ENCODE peak calls at places on chromosomes 16 and 17, in seven cellular contexts. I is IMR-90, S is hepatocyte, G is left ventricle myocardium inferior, V is astrocyte of the spinal cord, Y is AG09319, A is kidney. E is an unnamed sample.

GRCh38 chr16:58120216-58120615 is 9.0 kb downstream of the CFAP20 start:
- DNase-seq in A (no peak), S (no peak), I (no peak), V (no peak), G (no peak), Y (no peak), E (no peak)

GRCh38 chr16:56848056-56848936 is 16.7 kb upstream of the SLC12A3 start:
- DNase-seq in V (peak), I (peak), G (no peak), A (no peak), Y (no peak), S (no peak), E (peak)

GRCh38 chr16:29111421-29111820 is 126.6 kb downstream of the LAT start:
- DNase-seq in S (no peak), G (no peak), V (no peak), A (no peak), Y (no peak), I (no peak), E (no peak)

GRCh38 chr16:53053967-53054669 is 673 bp upstream of the CHD9 start:
- DNase-seq in V (peak), Y (no peak), A (peak), S (peak), G (peak), I (no peak), E (no peak)

GRCh38 chr17:71667661-71668060 is 453.2 kb upstream of the SOX9 start:
- DNase-seq in V (peak), I (no peak), S (no peak), G (no peak), Y (no peak), A (no peak), E (no peak)

GRCh38 chr17:76617838-76618237 is 25.7 kb downstream of the ST6GALNAC1 start:
- DNase-seq in S (no peak), I (no peak), V (no peak), Y (no peak), G (no peak), A (no peak), E (no peak)

GRCh38 chr17:183021-183420 is 1.6 kb upstream of the DOC2B start:
- DNase-seq in I (no peak), V (no peak), G (no peak), S (no peak), A (no peak), Y (no peak), E (no peak)

GRCh38 chr16:83470406-83470805 is 337.4 kb upstream of the HSBP1 start:
- DNase-seq in Y (no peak), I (peak), V (peak), S (no peak), A (no peak), G (no peak), E (peak)

GRCh38 chr17:44751806-44752205 is 7.0 kb upstream of the ADAM11 start:
- DNase-seq in V (no peak), S (no peak), A (no peak), G (no peak), Y (no peak), I (no peak), E (no peak)

GRCh38 chr17:71334041-71334781 is 786.6 kb upstream of the SOX9 start:
- DNase-seq in A (no peak), G (no peak), S (no peak), V (peak), I (peak), Y (peak), E (no peak)

GRCh38 chr17:37570527-37571093 is 38.6 kb downstream of the SYNRG start:
- DNase-seq in A (no peak), G (peak), I (peak), Y (no peak), S (peak), V (peak), E (peak)

GRCh38 chr17:63041722-63042121 is 75.7 kb downstream of the TANC2 start:
- DNase-seq in I (no peak), G (no peak), S (no peak), A (no peak), V (no peak), Y (no peak), E (no peak)

GRCh38 chr17:78532311-78532710 is 44.9 kb downstream of the DNAH17 start:
- DNase-seq in G (no peak), A (peak), V (no peak), Y (no peak), S (no peak), I (no peak), E (no peak)

GRCh38 chr17:260031-260791 is 78.8 kb upstream of the DOC2B start:
- DNase-seq in G (no peak), S (no peak), A (peak), Y (no peak), I (no peak), V (no peak), E (no peak)

GRCh38 chr17:69606142-69606800 is 191.8 kb downstream of the MAP2K6 start:
- DNase-seq in S (no peak), A (no peak), G (no peak), V (no peak), Y (no peak), I (no peak), E (no peak)

GRCh38 chr17:50953831-50954601 is 87.9 kb upstream of the TOB1 start:
- DNase-seq in A (peak), Y (no peak), G (peak), I (peak), V (peak), S (peak), E (no peak)

GRCh38 chr17:31724619-31725018 is 134.4 kb downstream of the COPRS start:
- DNase-seq in A (no peak), S (no peak), I (peak), G (no peak), Y (no peak), V (peak), E (peak)

GRCh38 chr16:85563515-85564276 is 49.4 kb upstream of the GSE1 start:
- DNase-seq in S (peak), I (peak), Y (no peak), V (peak), A (peak), G (peak), E (no peak)

GRCh38 chr16:85563031-85563430 is 50.1 kb upstream of the GSE1 start:
- DNase-seq in Y (no peak), G (no peak), S (no peak), V (no peak), A (no peak), I (no peak), E (no peak)

GRCh38 chr16:85565340-85565739 is 47.8 kb upstream of the GSE1 start:
- DNase-seq in G (no peak), S (no peak), V (no peak), Y (no peak), A (no peak), I (no peak), E (no peak)

GRCh38 chr16:85565796-85566501 is 47.2 kb upstream of the GSE1 start:
- DNase-seq in I (no peak), S (no peak), G (no peak), Y (no peak), V (no peak), A (no peak), E (no peak)

GRCh38 chr16:85564277-85565051 is 48.7 kb upstream of the GSE1 start:
- DNase-seq in Y (no peak), V (no peak), I (no peak), A (peak), S (no peak), G (no peak), E (no peak)
- TF ChIP-seq CTCF in Y (peak), V (peak), I (peak), A (peak), S (peak), G (peak), E (peak)

DNA sequence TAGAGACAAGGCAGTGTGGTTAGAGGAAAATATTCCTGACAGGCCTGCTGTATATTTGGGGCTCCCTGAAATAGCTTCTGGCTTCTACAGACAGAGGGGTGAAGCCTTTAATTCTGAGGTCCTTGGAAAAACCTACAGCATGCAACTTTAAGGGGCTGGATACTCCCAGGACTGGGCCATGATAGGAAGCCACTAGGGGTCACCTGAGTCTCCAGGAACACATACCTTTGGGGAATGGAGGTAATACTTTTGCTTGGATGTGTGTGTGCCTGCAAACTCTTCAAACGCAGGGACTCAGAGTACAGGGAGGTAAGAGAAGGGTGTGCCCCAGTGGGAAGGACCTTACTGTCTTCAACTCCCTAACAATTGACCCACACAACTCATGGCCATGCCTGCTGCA is 4.1 kb downstream of the ASIC2 start:
- DNase-seq in S (no peak), I (no peak), G (no peak), A (no peak), Y (no peak), V (no peak), E (no peak)
- TF ChIP-seq CTCF in S (no peak), I (no peak), G (no peak), A (no peak), Y (no peak), V (no peak), E (no peak)

DNA sequence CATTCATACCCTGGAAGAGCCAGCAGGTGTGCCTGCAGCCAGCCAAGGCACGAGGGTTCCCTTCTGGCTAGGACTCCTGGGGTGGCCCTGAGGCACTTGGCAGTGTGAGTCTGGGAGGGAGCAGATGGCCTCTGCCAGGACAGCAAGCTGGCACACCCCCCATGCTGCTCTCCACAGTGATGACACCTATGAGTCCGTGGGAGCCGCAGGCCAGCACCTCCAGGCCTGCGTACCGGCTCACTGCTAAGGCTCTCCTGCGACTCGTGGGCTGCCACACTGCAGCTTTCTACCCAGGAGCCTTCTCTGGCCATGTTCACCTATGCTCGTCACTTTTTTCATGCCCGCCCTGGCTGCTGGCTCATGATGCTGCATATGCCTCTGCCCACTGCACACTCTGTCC is 68.1 kb downstream of the NDEL1 start:
- DNase-seq in S (no peak), G (no peak), Y (no peak), V (no peak), I (no peak), A (no peak), E (no peak)
- TF ChIP-seq CTCF in S (no peak), G (no peak), Y (no peak), V (no peak), I (no peak), A (no peak), E (no peak)

GRCh38 chr16:1346422-1347285 is 5.0 kb downstream of the TSR3 start:
- DNase-seq in S (no peak), V (no peak), G (no peak), Y (no peak), I (no peak), A (no peak), E (no peak)
- TF ChIP-seq CTCF in S (no peak), V (no peak), G (no peak), Y (no peak), I (peak), A (no peak), E (peak)

E was measured in HFFc6.